ENCODE peak calls at places on chromosomes 7 and 10, in eight cellular contexts. O is activated B cell treated with CpG ODN at 0.5 μM for 24 hours; F is omental fat pad; V is activated naive CD4-positive, alpha-beta T cell treated with anti-CD3 and anti-CD28 coated beads, Interleukin-2, amount 50 U/mL, for 72 hours; B is body of pancreas; W is T-helper 17 cell; T is HepG2; A is activated CD8-positive, alpha-beta T cell treated with anti-CD3 and anti-CD28 coated beads for 36 hours. L is an unnamed sample.

GRCh38 chr10:3996697-3997096 is 211.7 kb upstream of the KLF6 start:
- ATAC-seq in A (no peak), V (peak), F (no peak), O (no peak), B (no peak), W (no peak), T (no peak), L (no peak)

GRCh38 chr10:9274206-9274755 is 1219.8 kb downstream of the GATA3 start:
- ATAC-seq in F (no peak), O (no peak), B (no peak), T (no peak), V (no peak), A (no peak), W (no peak), L (no peak)

GRCh38 chr7:20238754-20239324 is 21.7 kb upstream of the MACC1 start:
- ATAC-seq in O (peak), T (no peak), W (peak), V (peak), B (no peak), A (peak), F (no peak), L (peak)

GRCh38 chr7:135151162-135151932 is 3.5 kb downstream of the TMEM140 start:
- ATAC-seq in W (peak), V (no peak), B (no peak), O (peak), T (no peak), F (no peak), A (no peak), L (peak)

GRCh38 chr10:129097776-129098175 is 369.3 kb upstream of the MGMT start:
- ATAC-seq in T (no peak), F (no peak), V (no peak), A (no peak), W (no peak), O (no peak), B (no peak), L (no peak)

GRCh38 chr10:59550061-59550460 is 159.6 kb downstream of the SLC16A9 start:
- ATAC-seq in O (no peak), A (no peak), V (no peak), T (no peak), F (no peak), B (no peak), W (no peak), L (no peak)

GRCh38 chr7:128735433-128735832 is 3.7 kb upstream of the CALU start:
- ATAC-seq in A (no peak), O (no peak), V (no peak), T (no peak), F (no peak), B (no peak), W (no peak), L (peak)

GRCh38 chr7:3301472-3301778 is 373 bp downstream of the SDK1 start:
- ATAC-seq in W (no peak), A (peak), B (peak), F (peak), T (no peak), V (peak), O (no peak), L (peak)

GRCh38 chr10:91598211-91598981 is 34.5 kb downstream of the PPP1R3C start:
- ATAC-seq in A (no peak), T (no peak), W (no peak), F (peak), V (no peak), O (no peak), B (no peak), L (no peak)

GRCh38 chr10:75211007-75211735 is 575 bp downstream of the VDAC2 start:
- ATAC-seq in W (no peak), V (no peak), O (no peak), A (no peak), B (peak), T (peak), F (peak), L (no peak)

GRCh38 chr7:105246195-105247078 is 142.3 kb downstream of the SRPK2 start:
- ATAC-seq in V (no peak), B (no peak), A (no peak), F (no peak), O (no peak), T (peak), W (no peak), L (no peak)

L was measured in stimulated activated memory B cell treated with anti-CD40 and anti-IgM and Interleukin-4, amounts not matched to agents 10 μg/mL and 1 μg/mL and 100 μg/mL, for 72 hours.